ENCODE peak calls at places on chromosomes 13 and 19, in eight cellular contexts. One of them, this sample, is unnamed.

GRCh38 chr13:97329331-97329730 is 104.6 kb upstream of the RAP2A start:
- DNase-seq in activated gamma-delta T cell treated with Interleukin-2 at 50 U/mL for 16 hours: no peak
- DNase-seq in Caco-2: no peak
- DNase-seq in psoas muscle: no peak
- DNase-seq in RKO: no peak
- DNase-seq in heart right ventricle: no peak
- DNase-seq in stimulated activated CD4-positive, alpha-beta T cell treated with anti-CD3 and anti-CD28 coated beads, TNF-alpha, amount 100 ng/mL, for 24 hours: no peak
- DNase-seq in T follicular helper cell: no peak
- DNase-seq in this sample: no peak

GRCh38 chr13:90943961-90944360 is 403.5 kb upstream of the MIR17HG start:
- DNase-seq in Caco-2: no peak
- DNase-seq in psoas muscle: no peak
- DNase-seq in T follicular helper cell: no peak
- DNase-seq in stimulated activated CD4-positive, alpha-beta T cell treated with anti-CD3 and anti-CD28 coated beads, TNF-alpha, amount 100 ng/mL, for 24 hours: no peak
- DNase-seq in activated gamma-delta T cell treated with Interleukin-2 at 50 U/mL for 16 hours: no peak
- DNase-seq in RKO: no peak
- DNase-seq in heart right ventricle: no peak
- DNase-seq in this sample: no peak

GRCh38 chr13:32905063-32905863 is 111.0 kb upstream of the KL start:
- DNase-seq in heart right ventricle: no peak
- DNase-seq in Caco-2: no peak
- DNase-seq in T follicular helper cell: no peak
- DNase-seq in activated gamma-delta T cell treated with Interleukin-2 at 50 U/mL for 16 hours: no peak
- DNase-seq in RKO: peak
- DNase-seq in stimulated activated CD4-positive, alpha-beta T cell treated with anti-CD3 and anti-CD28 coated beads, TNF-alpha, amount 100 ng/mL, for 24 hours: no peak
- DNase-seq in psoas muscle: no peak
- DNase-seq in this sample: no peak

GRCh38 chr13:40984670-40985366 is 34.3 kb downstream of the ELF1 start:
- DNase-seq in T follicular helper cell: no peak
- DNase-seq in RKO: no peak
- DNase-seq in Caco-2: no peak
- DNase-seq in activated gamma-delta T cell treated with Interleukin-2 at 50 U/mL for 16 hours: no peak
- DNase-seq in heart right ventricle: no peak
- DNase-seq in psoas muscle: no peak
- DNase-seq in stimulated activated CD4-positive, alpha-beta T cell treated with anti-CD3 and anti-CD28 coated beads, TNF-alpha, amount 100 ng/mL, for 24 hours: no peak
- DNase-seq in this sample: no peak

GRCh38 chr13:110628477-110628793 is 13.1 kb downstream of the NAXD start:
- DNase-seq in activated gamma-delta T cell treated with Interleukin-2 at 50 U/mL for 16 hours: no peak
- DNase-seq in stimulated activated CD4-positive, alpha-beta T cell treated with anti-CD3 and anti-CD28 coated beads, TNF-alpha, amount 100 ng/mL, for 24 hours: no peak
- DNase-seq in psoas muscle: no peak
- DNase-seq in heart right ventricle: no peak
- DNase-seq in Caco-2: no peak
- DNase-seq in T follicular helper cell: no peak
- DNase-seq in RKO: no peak
- DNase-seq in this sample: no peak

GRCh38 chr19:44840811-44841210 is 5.3 kb upstream of the NECTIN2 start:
- DNase-seq in Caco-2: no peak
- DNase-seq in stimulated activated CD4-positive, alpha-beta T cell treated with anti-CD3 and anti-CD28 coated beads, TNF-alpha, amount 100 ng/mL, for 24 hours: no peak
- DNase-seq in activated gamma-delta T cell treated with Interleukin-2 at 50 U/mL for 16 hours: no peak
- DNase-seq in RKO: no peak
- DNase-seq in psoas muscle: no peak
- DNase-seq in heart right ventricle: no peak
- DNase-seq in T follicular helper cell: no peak
- DNase-seq in this sample: no peak

GRCh38 chr13:40069173-40070044 is 413.9 kb downstream of the COG6 start:
- DNase-seq in heart right ventricle: peak
- DNase-seq in psoas muscle: peak
- DNase-seq in stimulated activated CD4-positive, alpha-beta T cell treated with anti-CD3 and anti-CD28 coated beads, TNF-alpha, amount 100 ng/mL, for 24 hours: peak
- DNase-seq in RKO: peak
- DNase-seq in Caco-2: peak
- DNase-seq in activated gamma-delta T cell treated with Interleukin-2 at 50 U/mL for 16 hours: peak
- DNase-seq in T follicular helper cell: peak
- DNase-seq in this sample: no peak

GRCh38 chr13:43237616-43238015 is 214.2 kb downstream of the DNAJC15 start:
- DNase-seq in psoas muscle: no peak
- DNase-seq in RKO: no peak
- DNase-seq in T follicular helper cell: no peak
- DNase-seq in heart right ventricle: no peak
- DNase-seq in activated gamma-delta T cell treated with Interleukin-2 at 50 U/mL for 16 hours: no peak
- DNase-seq in stimulated activated CD4-positive, alpha-beta T cell treated with anti-CD3 and anti-CD28 coated beads, TNF-alpha, amount 100 ng/mL, for 24 hours: no peak
- DNase-seq in Caco-2: no peak
- DNase-seq in this sample: no peak

GRCh38 chr13:30971575-30971974 is 39.1 kb downstream of the TEX26 start:
- DNase-seq in Caco-2: no peak
- DNase-seq in stimulated activated CD4-positive, alpha-beta T cell treated with anti-CD3 and anti-CD28 coated beads, TNF-alpha, amount 100 ng/mL, for 24 hours: no peak
- DNase-seq in activated gamma-delta T cell treated with Interleukin-2 at 50 U/mL for 16 hours: no peak
- DNase-seq in RKO: no peak
- DNase-seq in heart right ventricle: no peak
- DNase-seq in psoas muscle: no peak
- DNase-seq in T follicular helper cell: no peak
- DNase-seq in this sample: no peak

GRCh38 chr19:54429545-54430227 is 14.4 kb downstream of the TTYH1 start:
- DNase-seq in heart right ventricle: no peak
- DNase-seq in T follicular helper cell: no peak
- DNase-seq in activated gamma-delta T cell treated with Interleukin-2 at 50 U/mL for 16 hours: no peak
- DNase-seq in Caco-2: no peak
- DNase-seq in psoas muscle: no peak
- DNase-seq in RKO: no peak
- DNase-seq in stimulated activated CD4-positive, alpha-beta T cell treated with anti-CD3 and anti-CD28 coated beads, TNF-alpha, amount 100 ng/mL, for 24 hours: no peak
- DNase-seq in this sample: no peak

GRCh38 chr19:53960886-53961285 is 1.9 kb upstream of the CACNG8 start:
- DNase-seq in stimulated activated CD4-positive, alpha-beta T cell treated with anti-CD3 and anti-CD28 coated beads, TNF-alpha, amount 100 ng/mL, for 24 hours: no peak
- DNase-seq in RKO: no peak
- DNase-seq in heart right ventricle: no peak
- DNase-seq in T follicular helper cell: no peak
- DNase-seq in Caco-2: no peak
- DNase-seq in psoas muscle: no peak
- DNase-seq in activated gamma-delta T cell treated with Interleukin-2 at 50 U/mL for 16 hours: no peak
- DNase-seq in this sample: no peak

GRCh38 chr13:98496239-98496668 is 80.7 kb downstream of the STK24 start:
- DNase-seq in activated gamma-delta T cell treated with Interleukin-2 at 50 U/mL for 16 hours: no peak
- DNase-seq in Caco-2: no peak
- DNase-seq in stimulated activated CD4-positive, alpha-beta T cell treated with anti-CD3 and anti-CD28 coated beads, TNF-alpha, amount 100 ng/mL, for 24 hours: no peak
- DNase-seq in RKO: no peak
- DNase-seq in T follicular helper cell: no peak
- DNase-seq in heart right ventricle: no peak
- DNase-seq in psoas muscle: peak
- DNase-seq in this sample: no peak

GRCh38 chr19:39949026-39949747 is 14.8 kb upstream of the FCGBP start:
- DNase-seq in RKO: no peak
- DNase-seq in activated gamma-delta T cell treated with Interleukin-2 at 50 U/mL for 16 hours: no peak
- DNase-seq in psoas muscle: no peak
- DNase-seq in stimulated activated CD4-positive, alpha-beta T cell treated with anti-CD3 and anti-CD28 coated beads, TNF-alpha, amount 100 ng/mL, for 24 hours: no peak
- DNase-seq in T follicular helper cell: no peak
- DNase-seq in Caco-2: no peak
- DNase-seq in heart right ventricle: no peak
- DNase-seq in this sample: no peak

GRCh38 chr19:18292810-18293641 is 11.6 kb upstream of the JUND start:
- DNase-seq in activated gamma-delta T cell treated with Interleukin-2 at 50 U/mL for 16 hours: no peak
- DNase-seq in Caco-2: peak
- DNase-seq in heart right ventricle: peak
- DNase-seq in RKO: peak
- DNase-seq in stimulated activated CD4-positive, alpha-beta T cell treated with anti-CD3 and anti-CD28 coated beads, TNF-alpha, amount 100 ng/mL, for 24 hours: no peak
- DNase-seq in psoas muscle: peak
- DNase-seq in T follicular helper cell: no peak
- DNase-seq in this sample: no peak

GRCh38 chr13:77345150-77345780 is 18.4 kb upstream of the MYCBP2 start:
- DNase-seq in heart right ventricle: no peak
- DNase-seq in stimulated activated CD4-positive, alpha-beta T cell treated with anti-CD3 and anti-CD28 coated beads, TNF-alpha, amount 100 ng/mL, for 24 hours: no peak
- DNase-seq in psoas muscle: no peak
- DNase-seq in activated gamma-delta T cell treated with Interleukin-2 at 50 U/mL for 16 hours: no peak
- DNase-seq in RKO: no peak
- DNase-seq in T follicular helper cell: no peak
- DNase-seq in Caco-2: no peak
- DNase-seq in this sample: no peak

GRCh38 chr19:21109116-21109515 is 27.1 kb downstream of the ZNF714 start:
- DNase-seq in activated gamma-delta T cell treated with Interleukin-2 at 50 U/mL for 16 hours: no peak
- DNase-seq in heart right ventricle: no peak
- DNase-seq in psoas muscle: no peak
- DNase-seq in Caco-2: no peak
- DNase-seq in T follicular helper cell: no peak
- DNase-seq in stimulated activated CD4-positive, alpha-beta T cell treated with anti-CD3 and anti-CD28 coated beads, TNF-alpha, amount 100 ng/mL, for 24 hours: no peak
- DNase-seq in RKO: peak
- DNase-seq in this sample: no peak

GRCh38 chr13:91817250-91817649 is 418.8 kb downstream of the GPC5 start:
- DNase-seq in T follicular helper cell: no peak
- DNase-seq in activated gamma-delta T cell treated with Interleukin-2 at 50 U/mL for 16 hours: no peak
- DNase-seq in psoas muscle: no peak
- DNase-seq in Caco-2: no peak
- DNase-seq in RKO: peak
- DNase-seq in stimulated activated CD4-positive, alpha-beta T cell treated with anti-CD3 and anti-CD28 coated beads, TNF-alpha, amount 100 ng/mL, for 24 hours: no peak
- DNase-seq in heart right ventricle: no peak
- DNase-seq in this sample: no peak

GRCh38 chr19:42401365-42402303 is 11.5 kb upstream of the CNFN start:
- DNase-seq in RKO: peak
- DNase-seq in heart right ventricle: peak
- DNase-seq in T follicular helper cell: peak
- DNase-seq in stimulated activated CD4-positive, alpha-beta T cell treated with anti-CD3 and anti-CD28 coated beads, TNF-alpha, amount 100 ng/mL, for 24 hours: peak
- DNase-seq in psoas muscle: peak
- DNase-seq in Caco-2: peak
- DNase-seq in activated gamma-delta T cell treated with Interleukin-2 at 50 U/mL for 16 hours: peak
- DNase-seq in this sample: no peak

GRCh38 chr19:9871626-9872338 is 36.7 kb downstream of the PIN1 start:
- DNase-seq in RKO: no peak
- DNase-seq in Caco-2: peak
- DNase-seq in activated gamma-delta T cell treated with Interleukin-2 at 50 U/mL for 16 hours: no peak
- DNase-seq in heart right ventricle: no peak
- DNase-seq in stimulated activated CD4-positive, alpha-beta T cell treated with anti-CD3 and anti-CD28 coated beads, TNF-alpha, amount 100 ng/mL, for 24 hours: no peak
- DNase-seq in T follicular helper cell: no peak
- DNase-seq in psoas muscle: no peak
- DNase-seq in this sample: no peak

GRCh38 chr19:48696353-48697010 is 711 bp downstream of the FUT2 start:
- DNase-seq in stimulated activated CD4-positive, alpha-beta T cell treated with anti-CD3 and anti-CD28 coated beads, TNF-alpha, amount 100 ng/mL, for 24 hours: no peak
- DNase-seq in RKO: no peak
- DNase-seq in T follicular helper cell: no peak
- DNase-seq in Caco-2: no peak
- DNase-seq in activated gamma-delta T cell treated with Interleukin-2 at 50 U/mL for 16 hours: no peak
- DNase-seq in psoas muscle: no peak
- DNase-seq in heart right ventricle: no peak
- DNase-seq in this sample: no peak

GRCh38 chr13:44174769-44175425 is 198.7 kb upstream of the SERP2 start:
- DNase-seq in stimulated activated CD4-positive, alpha-beta T cell treated with anti-CD3 and anti-CD28 coated beads, TNF-alpha, amount 100 ng/mL, for 24 hours: no peak
- DNase-seq in activated gamma-delta T cell treated with Interleukin-2 at 50 U/mL for 16 hours: no peak
- DNase-seq in psoas muscle: no peak
- DNase-seq in heart right ventricle: no peak
- DNase-seq in Caco-2: peak
- DNase-seq in T follicular helper cell: no peak
- DNase-seq in RKO: peak
- DNase-seq in this sample: peak

GRCh38 chr19:23526302-23526701 is 131.0 kb upstream of the ZNF91 start:
- DNase-seq in RKO: peak
- DNase-seq in T follicular helper cell: no peak
- DNase-seq in heart right ventricle: no peak
- DNase-seq in activated gamma-delta T cell treated with Interleukin-2 at 50 U/mL for 16 hours: no peak
- DNase-seq in stimulated activated CD4-positive, alpha-beta T cell treated with anti-CD3 and anti-CD28 coated beads, TNF-alpha, amount 100 ng/mL, for 24 hours: no peak
- DNase-seq in psoas muscle: no peak
- DNase-seq in Caco-2: no peak
- DNase-seq in this sample: no peak

GRCh38 chr19:49213791-49214190 is 56.2 kb downstream of the TRPM4 start:
- DNase-seq in stimulated activated CD4-positive, alpha-beta T cell treated with anti-CD3 and anti-CD28 coated beads, TNF-alpha, amount 100 ng/mL, for 24 hours: no peak
- DNase-seq in T follicular helper cell: no peak
- DNase-seq in activated gamma-delta T cell treated with Interleukin-2 at 50 U/mL for 16 hours: no peak
- DNase-seq in RKO: no peak
- DNase-seq in Caco-2: no peak
- DNase-seq in heart right ventricle: no peak
- DNase-seq in psoas muscle: no peak
- DNase-seq in this sample: no peak

GRCh38 chr13:32409561-32410440 is 18.1 kb downstream of the N4BP2L1 start:
- DNase-seq in Caco-2: no peak
- DNase-seq in stimulated activated CD4-positive, alpha-beta T cell treated with anti-CD3 and anti-CD28 coated beads, TNF-alpha, amount 100 ng/mL, for 24 hours: no peak
- DNase-seq in psoas muscle: peak
- DNase-seq in activated gamma-delta T cell treated with Interleukin-2 at 50 U/mL for 16 hours: no peak
- DNase-seq in heart right ventricle: peak
- DNase-seq in RKO: no peak
- DNase-seq in T follicular helper cell: no peak
- DNase-seq in this sample: no peak

GRCh38 chr19:34967551-34967950 is 3.5 kb upstream of the ZNF792 start:
- DNase-seq in heart right ventricle: no peak
- DNase-seq in stimulated activated CD4-positive, alpha-beta T cell treated with anti-CD3 and anti-CD28 coated beads, TNF-alpha, amount 100 ng/mL, for 24 hours: no peak
- DNase-seq in activated gamma-delta T cell treated with Interleukin-2 at 50 U/mL for 16 hours: no peak
- DNase-seq in Caco-2: no peak
- DNase-seq in psoas muscle: no peak
- DNase-seq in RKO: no peak
- DNase-seq in T follicular helper cell: no peak
- DNase-seq in this sample: no peak

GRCh38 chr13:99014391-99014988 is 36.6 kb upstream of the DOCK9 start:
- DNase-seq in RKO: no peak
- DNase-seq in T follicular helper cell: no peak
- DNase-seq in psoas muscle: no peak
- DNase-seq in stimulated activated CD4-positive, alpha-beta T cell treated with anti-CD3 and anti-CD28 coated beads, TNF-alpha, amount 100 ng/mL, for 24 hours: no peak
- DNase-seq in heart right ventricle: no peak
- DNase-seq in Caco-2: no peak
- DNase-seq in activated gamma-delta T cell treated with Interleukin-2 at 50 U/mL for 16 hours: no peak
- DNase-seq in this sample: no peak

GRCh38 chr19:403221-404036 is 5.5 kb downstream of the C2CD4C start:
- DNase-seq in stimulated activated CD4-positive, alpha-beta T cell treated with anti-CD3 and anti-CD28 coated beads, TNF-alpha, amount 100 ng/mL, for 24 hours: no peak
- DNase-seq in T follicular helper cell: no peak
- DNase-seq in heart right ventricle: no peak
- DNase-seq in RKO: no peak
- DNase-seq in Caco-2: no peak
- DNase-seq in psoas muscle: peak
- DNase-seq in activated gamma-delta T cell treated with Interleukin-2 at 50 U/mL for 16 hours: no peak
- DNase-seq in this sample: no peak

GRCh38 chr13:69280399-69280798 is 827.2 kb upstream of the ATXN8OS start:
- DNase-seq in RKO: no peak
- DNase-seq in Caco-2: no peak
- DNase-seq in psoas muscle: no peak
- DNase-seq in activated gamma-delta T cell treated with Interleukin-2 at 50 U/mL for 16 hours: no peak
- DNase-seq in heart right ventricle: no peak
- DNase-seq in T follicular helper cell: no peak
- DNase-seq in stimulated activated CD4-positive, alpha-beta T cell treated with anti-CD3 and anti-CD28 coated beads, TNF-alpha, amount 100 ng/mL, for 24 hours: no peak
- DNase-seq in this sample: no peak

GRCh38 chr13:66560189-66560588 is 669.9 kb downstream of the PCDH9 start:
- DNase-seq in stimulated activated CD4-positive, alpha-beta T cell treated with anti-CD3 and anti-CD28 coated beads, TNF-alpha, amount 100 ng/mL, for 24 hours: no peak
- DNase-seq in RKO: no peak
- DNase-seq in psoas muscle: no peak
- DNase-seq in Caco-2: no peak
- DNase-seq in T follicular helper cell: no peak
- DNase-seq in heart right ventricle: no peak
- DNase-seq in activated gamma-delta T cell treated with Interleukin-2 at 50 U/mL for 16 hours: no peak
- DNase-seq in this sample: no peak

GRCh38 chr13:100454876-100455275 is 133.7 kb downstream of the GGACT start:
- DNase-seq in psoas muscle: no peak
- DNase-seq in stimulated activated CD4-positive, alpha-beta T cell treated with anti-CD3 and anti-CD28 coated beads, TNF-alpha, amount 100 ng/mL, for 24 hours: no peak
- DNase-seq in activated gamma-delta T cell treated with Interleukin-2 at 50 U/mL for 16 hours: no peak
- DNase-seq in Caco-2: no peak
- DNase-seq in T follicular helper cell: no peak
- DNase-seq in RKO: peak
- DNase-seq in heart right ventricle: no peak
- DNase-seq in this sample: peak

GRCh38 chr13:32731576-32731975 is 145.3 kb downstream of the PDS5B start:
- DNase-seq in stimulated activated CD4-positive, alpha-beta T cell treated with anti-CD3 and anti-CD28 coated beads, TNF-alpha, amount 100 ng/mL, for 24 hours: no peak
- DNase-seq in activated gamma-delta T cell treated with Interleukin-2 at 50 U/mL for 16 hours: no peak
- DNase-seq in RKO: no peak
- DNase-seq in heart right ventricle: no peak
- DNase-seq in psoas muscle: no peak
- DNase-seq in Caco-2: no peak
- DNase-seq in T follicular helper cell: no peak
- DNase-seq in this sample: peak

GRCh38 chr19:54523403-54523802 is 20.8 kb downstream of the LAIR2 start:
- DNase-seq in heart right ventricle: no peak
- DNase-seq in psoas muscle: no peak
- DNase-seq in RKO: peak
- DNase-seq in T follicular helper cell: no peak
- DNase-seq in stimulated activated CD4-positive, alpha-beta T cell treated with anti-CD3 and anti-CD28 coated beads, TNF-alpha, amount 100 ng/mL, for 24 hours: no peak
- DNase-seq in activated gamma-delta T cell treated with Interleukin-2 at 50 U/mL for 16 hours: no peak
- DNase-seq in Caco-2: no peak
- DNase-seq in this sample: no peak

This sample was measured in foreskin keratinocyte.